ENCODE peak calls at places on chromosomes 6 and 20, in six cellular contexts. One of them, this sample, is unnamed.

GRCh38 chr20:38806855-38807655 is 1.6 kb downstream of the PPP1R16B start:
- DNase-seq in mucosa of gallbladder: no peak
- DNase-seq in Peyer's patch: peak
- DNase-seq in GM10248: peak
- DNase-seq in stimulated activated CD4-positive, alpha-beta T cell treated with anti-CD3 and anti-CD28 coated beads, Interleukin-4, amount 100 ng/mL, for 24 hours: peak
- DNase-seq in amniotic epithelial cell: no peak
- DNase-seq in this sample: no peak

GRCh38 chr6:138032571-138032970 is 74.6 kb downstream of the PERP start:
- DNase-seq in mucosa of gallbladder: no peak
- DNase-seq in Peyer's patch: no peak
- DNase-seq in GM10248: no peak
- DNase-seq in stimulated activated CD4-positive, alpha-beta T cell treated with anti-CD3 and anti-CD28 coated beads, Interleukin-4, amount 100 ng/mL, for 24 hours: no peak
- DNase-seq in amniotic epithelial cell: no peak
- DNase-seq in this sample: no peak

GRCh38 chr6:47631248-47632196 is 66.9 kb upstream of the ADGRF4 start:
- DNase-seq in mucosa of gallbladder: no peak
- DNase-seq in Peyer's patch: no peak
- DNase-seq in GM10248: peak
- DNase-seq in stimulated activated CD4-positive, alpha-beta T cell treated with anti-CD3 and anti-CD28 coated beads, Interleukin-4, amount 100 ng/mL, for 24 hours: no peak
- DNase-seq in amniotic epithelial cell: peak
- DNase-seq in this sample: peak

GRCh38 chr6:159451051-159451450 is 242.0 kb downstream of the SOD2 start:
- DNase-seq in mucosa of gallbladder: no peak
- DNase-seq in Peyer's patch: no peak
- DNase-seq in GM10248: no peak
- DNase-seq in stimulated activated CD4-positive, alpha-beta T cell treated with anti-CD3 and anti-CD28 coated beads, Interleukin-4, amount 100 ng/mL, for 24 hours: no peak
- DNase-seq in amniotic epithelial cell: peak
- DNase-seq in this sample: peak

GRCh38 chr6:36679043-36679821 is 718 bp downstream of the CDKN1A start:
- DNase-seq in mucosa of gallbladder: peak
- DNase-seq in Peyer's patch: peak
- DNase-seq in GM10248: no peak
- DNase-seq in stimulated activated CD4-positive, alpha-beta T cell treated with anti-CD3 and anti-CD28 coated beads, Interleukin-4, amount 100 ng/mL, for 24 hours: peak
- DNase-seq in amniotic epithelial cell: no peak
- DNase-seq in this sample: no peak

GRCh38 chr20:31708839-31709534 is 13.7 kb downstream of the BCL2L1 start:
- DNase-seq in mucosa of gallbladder: no peak
- DNase-seq in Peyer's patch: no peak
- DNase-seq in GM10248: no peak
- DNase-seq in stimulated activated CD4-positive, alpha-beta T cell treated with anti-CD3 and anti-CD28 coated beads, Interleukin-4, amount 100 ng/mL, for 24 hours: no peak
- DNase-seq in amniotic epithelial cell: no peak
- DNase-seq in this sample: no peak

GRCh38 chr6:129766959-129767728 is 57.2 kb upstream of the ARHGAP18 start:
- DNase-seq in mucosa of gallbladder: no peak
- DNase-seq in Peyer's patch: no peak
- DNase-seq in GM10248: peak
- DNase-seq in stimulated activated CD4-positive, alpha-beta T cell treated with anti-CD3 and anti-CD28 coated beads, Interleukin-4, amount 100 ng/mL, for 24 hours: peak
- DNase-seq in amniotic epithelial cell: peak
- DNase-seq in this sample: no peak

GRCh38 chr6:20202070-20202658 is 10.1 kb downstream of the MBOAT1 start:
- DNase-seq in mucosa of gallbladder: no peak
- DNase-seq in Peyer's patch: no peak
- DNase-seq in GM10248: peak
- DNase-seq in stimulated activated CD4-positive, alpha-beta T cell treated with anti-CD3 and anti-CD28 coated beads, Interleukin-4, amount 100 ng/mL, for 24 hours: no peak
- DNase-seq in amniotic epithelial cell: peak
- DNase-seq in this sample: no peak

GRCh38 chr20:2401527-2401926 is 20.8 kb downstream of the TGM6 start:
- DNase-seq in mucosa of gallbladder: no peak
- DNase-seq in Peyer's patch: no peak
- DNase-seq in GM10248: no peak
- DNase-seq in stimulated activated CD4-positive, alpha-beta T cell treated with anti-CD3 and anti-CD28 coated beads, Interleukin-4, amount 100 ng/mL, for 24 hours: no peak
- DNase-seq in amniotic epithelial cell: no peak
- DNase-seq in this sample: no peak

GRCh38 chr6:89034586-89035251 is 45.8 kb upstream of the PNRC1 start:
- DNase-seq in mucosa of gallbladder: peak
- DNase-seq in Peyer's patch: no peak
- DNase-seq in GM10248: no peak
- DNase-seq in stimulated activated CD4-positive, alpha-beta T cell treated with anti-CD3 and anti-CD28 coated beads, Interleukin-4, amount 100 ng/mL, for 24 hours: no peak
- DNase-seq in amniotic epithelial cell: peak
- DNase-seq in this sample: no peak

GRCh38 chr6:100549406-100550167 is 84.9 kb upstream of the SIM1 start:
- DNase-seq in mucosa of gallbladder: no peak
- DNase-seq in Peyer's patch: no peak
- DNase-seq in GM10248: no peak
- DNase-seq in stimulated activated CD4-positive, alpha-beta T cell treated with anti-CD3 and anti-CD28 coated beads, Interleukin-4, amount 100 ng/mL, for 24 hours: no peak
- DNase-seq in amniotic epithelial cell: peak
- DNase-seq in this sample: peak

GRCh38 chr20:855466-856360 is 22.2 kb downstream of the FAM110A start:
- DNase-seq in mucosa of gallbladder: no peak
- DNase-seq in Peyer's patch: no peak
- DNase-seq in GM10248: no peak
- DNase-seq in stimulated activated CD4-positive, alpha-beta T cell treated with anti-CD3 and anti-CD28 coated beads, Interleukin-4, amount 100 ng/mL, for 24 hours: no peak
- DNase-seq in amniotic epithelial cell: no peak
- DNase-seq in this sample: no peak

GRCh38 chr6:84731901-84732300 is 32.5 kb downstream of the TBX18 start:
- DNase-seq in mucosa of gallbladder: no peak
- DNase-seq in Peyer's patch: no peak
- DNase-seq in GM10248: no peak
- DNase-seq in stimulated activated CD4-positive, alpha-beta T cell treated with anti-CD3 and anti-CD28 coated beads, Interleukin-4, amount 100 ng/mL, for 24 hours: no peak
- DNase-seq in amniotic epithelial cell: peak
- DNase-seq in this sample: no peak

GRCh38 chr6:56729719-56730118 is 87.0 kb upstream of the DST start:
- DNase-seq in mucosa of gallbladder: no peak
- DNase-seq in Peyer's patch: no peak
- DNase-seq in GM10248: no peak
- DNase-seq in stimulated activated CD4-positive, alpha-beta T cell treated with anti-CD3 and anti-CD28 coated beads, Interleukin-4, amount 100 ng/mL, for 24 hours: no peak
- DNase-seq in amniotic epithelial cell: peak
- DNase-seq in this sample: no peak

GRCh38 chr6:169098136-169098535 is 155.5 kb downstream of the THBS2 start:
- DNase-seq in mucosa of gallbladder: no peak
- DNase-seq in Peyer's patch: no peak
- DNase-seq in GM10248: no peak
- DNase-seq in stimulated activated CD4-positive, alpha-beta T cell treated with anti-CD3 and anti-CD28 coated beads, Interleukin-4, amount 100 ng/mL, for 24 hours: no peak
- DNase-seq in amniotic epithelial cell: peak
- DNase-seq in this sample: no peak

GRCh38 chr20:44970243-44970757 is 4.0 kb downstream of the STK4 start:
- DNase-seq in mucosa of gallbladder: no peak
- DNase-seq in Peyer's patch: no peak
- DNase-seq in GM10248: no peak
- DNase-seq in stimulated activated CD4-positive, alpha-beta T cell treated with anti-CD3 and anti-CD28 coated beads, Interleukin-4, amount 100 ng/mL, for 24 hours: no peak
- DNase-seq in amniotic epithelial cell: no peak
- DNase-seq in this sample: no peak

GRCh38 chr6:170450946-170451761 is 102.0 kb downstream of the PSMB1 start:
- DNase-seq in mucosa of gallbladder: no peak
- DNase-seq in Peyer's patch: no peak
- DNase-seq in GM10248: no peak
- DNase-seq in stimulated activated CD4-positive, alpha-beta T cell treated with anti-CD3 and anti-CD28 coated beads, Interleukin-4, amount 100 ng/mL, for 24 hours: no peak
- DNase-seq in amniotic epithelial cell: no peak
- DNase-seq in this sample: no peak

GRCh38 chr20:58694241-58695083 is 1.9 kb downstream of the NPEPL1 start:
- DNase-seq in mucosa of gallbladder: no peak
- DNase-seq in Peyer's patch: no peak
- DNase-seq in GM10248: no peak
- DNase-seq in stimulated activated CD4-positive, alpha-beta T cell treated with anti-CD3 and anti-CD28 coated beads, Interleukin-4, amount 100 ng/mL, for 24 hours: no peak
- DNase-seq in amniotic epithelial cell: no peak
- DNase-seq in this sample: no peak

GRCh38 chr6:25535302-25536225 is 116.5 kb upstream of the SCGN start:
- DNase-seq in mucosa of gallbladder: no peak
- DNase-seq in Peyer's patch: no peak
- DNase-seq in GM10248: no peak
- DNase-seq in stimulated activated CD4-positive, alpha-beta T cell treated with anti-CD3 and anti-CD28 coated beads, Interleukin-4, amount 100 ng/mL, for 24 hours: no peak
- DNase-seq in amniotic epithelial cell: no peak
- DNase-seq in this sample: no peak

GRCh38 chr20:60050193-60050960 is 92.2 kb downstream of the CDH26 start:
- DNase-seq in mucosa of gallbladder: peak
- DNase-seq in Peyer's patch: no peak
- DNase-seq in GM10248: no peak
- DNase-seq in stimulated activated CD4-positive, alpha-beta T cell treated with anti-CD3 and anti-CD28 coated beads, Interleukin-4, amount 100 ng/mL, for 24 hours: no peak
- DNase-seq in amniotic epithelial cell: no peak
- DNase-seq in this sample: no peak

GRCh38 chr6:2752477-2753115 is 1.9 kb upstream of the MYLK4 start:
- DNase-seq in mucosa of gallbladder: no peak
- DNase-seq in Peyer's patch: no peak
- DNase-seq in GM10248: no peak
- DNase-seq in stimulated activated CD4-positive, alpha-beta T cell treated with anti-CD3 and anti-CD28 coated beads, Interleukin-4, amount 100 ng/mL, for 24 hours: no peak
- DNase-seq in amniotic epithelial cell: no peak
- DNase-seq in this sample: no peak

GRCh38 chr20:57433658-57434389 is 42.6 kb downstream of the RBM38 start:
- DNase-seq in mucosa of gallbladder: no peak
- DNase-seq in Peyer's patch: no peak
- DNase-seq in GM10248: no peak
- DNase-seq in stimulated activated CD4-positive, alpha-beta T cell treated with anti-CD3 and anti-CD28 coated beads, Interleukin-4, amount 100 ng/mL, for 24 hours: peak
- DNase-seq in amniotic epithelial cell: no peak
- DNase-seq in this sample: no peak

GRCh38 chr6:150025201-150025917 is at the start of gene RAET1L:
- DNase-seq in mucosa of gallbladder: no peak
- DNase-seq in Peyer's patch: no peak
- DNase-seq in GM10248: no peak
- DNase-seq in stimulated activated CD4-positive, alpha-beta T cell treated with anti-CD3 and anti-CD28 coated beads, Interleukin-4, amount 100 ng/mL, for 24 hours: peak
- DNase-seq in amniotic epithelial cell: peak
- DNase-seq in this sample: no peak

GRCh38 chr6:113476937-113477839 is 380.0 kb upstream of the MARCKS start:
- DNase-seq in mucosa of gallbladder: no peak
- DNase-seq in Peyer's patch: no peak
- DNase-seq in GM10248: no peak
- DNase-seq in stimulated activated CD4-positive, alpha-beta T cell treated with anti-CD3 and anti-CD28 coated beads, Interleukin-4, amount 100 ng/mL, for 24 hours: no peak
- DNase-seq in amniotic epithelial cell: peak
- DNase-seq in this sample: no peak